ENCODE peak calls at places on chromosomes 12 and 14, in nine cellular contexts. D, Q, R, O, V, J, K, I and C are unnamed samples.

GRCh38 chr12:67358686-67359374 is 89.7 kb downstream of the CAND1 start:
- DNase-seq in D (peak), Q (no peak), R (no peak), O (no peak), V (peak), J (no peak), K (peak), I (peak), C (peak)

GRCh38 chr12:111570090-111570961 is 28.8 kb downstream of the ATXN2 start:
- DNase-seq in D (peak), Q (no peak), R (no peak), O (no peak), V (peak), J (no peak), K (peak), I (peak), C (peak)

GRCh38 chr12:47741340-47741703 is 16.0 kb upstream of the ENDOU start:
- DNase-seq in D (no peak), Q (no peak), R (peak), O (peak), V (no peak), J (peak), K (peak), I (peak), C (no peak)

GRCh38 chr14:101683365-101683764 is 78.1 kb upstream of the PPP2R5C start:
- DNase-seq in D (no peak), Q (no peak), R (no peak), O (no peak), V (no peak), J (no peak), K (no peak), I (no peak), C (no peak)

GRCh38 chr12:12511895-12512674 is 50.6 kb downstream of the DUSP16 start:
- DNase-seq in D (no peak), Q (no peak), R (no peak), O (no peak), V (no peak), J (no peak), K (no peak), I (no peak), C (no peak)

GRCh38 chr12:109875572-109876131 is 4.7 kb downstream of the GLTP start:
- DNase-seq in D (no peak), Q (no peak), R (no peak), O (no peak), V (no peak), J (no peak), K (no peak), I (no peak), C (no peak)

GRCh38 chr12:52321433-52321832 is 235 bp upstream of the KRT83 start:
- DNase-seq in D (no peak), Q (no peak), R (no peak), O (peak), V (no peak), J (no peak), K (no peak), I (no peak), C (no peak)

GRCh38 chr12:3091650-3092207 is 14.6 kb downstream of the TSPAN9 start:
- DNase-seq in D (no peak), Q (no peak), R (no peak), O (no peak), V (no peak), J (no peak), K (no peak), I (no peak), C (no peak)

GRCh38 chr12:53180931-53181645 is 363 bp upstream of the CSAD start:
- DNase-seq in D (no peak), Q (peak), R (peak), O (peak), V (peak), J (peak), K (peak), I (peak), C (no peak)

GRCh38 chr12:116194935-116195431 is 82.5 kb downstream of the MED13L start:
- DNase-seq in D (no peak), Q (no peak), R (no peak), O (no peak), V (no peak), J (peak), K (no peak), I (no peak), C (no peak)

GRCh38 chr12:120614873-120615272 is 25.6 kb upstream of the CABP1 start:
- DNase-seq in D (no peak), Q (no peak), R (no peak), O (no peak), V (no peak), J (no peak), K (no peak), I (no peak), C (no peak)

GRCh38 chr14:101224356-101225115 is 321.0 kb upstream of the RTL1 start:
- DNase-seq in D (no peak), Q (no peak), R (no peak), O (no peak), V (no peak), J (no peak), K (no peak), I (no peak), C (no peak)

GRCh38 chr12:117071009-117071408 is 28.2 kb downstream of the TESC start:
- DNase-seq in D (no peak), Q (no peak), R (no peak), O (no peak), V (no peak), J (no peak), K (no peak), I (no peak), C (no peak)

GRCh38 chr12:4648099-4648498 is 752 bp downstream of the AKAP3 start:
- DNase-seq in D (no peak), Q (no peak), R (no peak), O (no peak), V (peak), J (no peak), K (no peak), I (no peak), C (no peak)

GRCh38 chr12:68080577-68080976 is 79.0 kb downstream of the IFNG start:
- DNase-seq in D (no peak), Q (no peak), R (no peak), O (no peak), V (no peak), J (peak), K (no peak), I (no peak), C (no peak)

GRCh38 chr12:26821212-26821701 is 11.7 kb downstream of the ITPR2 start:
- DNase-seq in D (no peak), Q (no peak), R (no peak), O (no peak), V (peak), J (no peak), K (no peak), I (no peak), C (no peak)

GRCh38 chr12:96907681-96908163 is 665 bp downstream of the NEDD1 start:
- DNase-seq in D (no peak), Q (no peak), R (no peak), O (no peak), V (peak), J (peak), K (peak), I (no peak), C (no peak)

GRCh38 chr14:58709949-58710348 is 72.2 kb downstream of the DACT1 start:
- DNase-seq in D (no peak), Q (no peak), R (no peak), O (no peak), V (no peak), J (no peak), K (no peak), I (no peak), C (no peak)

GRCh38 chr14:70061108-70061507 is 127.6 kb downstream of the SLC8A3 start:
- DNase-seq in D (no peak), Q (no peak), R (no peak), O (no peak), V (peak), J (no peak), K (no peak), I (no peak), C (no peak)

GRCh38 chr12:117889098-117889497 is 79.7 kb downstream of the KSR2 start:
- DNase-seq in D (no peak), Q (no peak), R (no peak), O (no peak), V (no peak), J (no peak), K (no peak), I (no peak), C (no peak)

GRCh38 chr12:113456761-113457160 is 14.9 kb downstream of the LHX5 start:
- DNase-seq in D (no peak), Q (no peak), R (no peak), O (no peak), V (no peak), J (no peak), K (no peak), I (no peak), C (no peak)